ENCODE peak calls at places on chromosomes 3 and 15, in six cellular contexts. U is heart left ventricle, E is WERI-Rb-1, P is fibroblast of pulmonary artery, A is esophagus squamous epithelium, I is uterus. D is an unnamed sample.

GRCh38 chr3:126846316-126846715 is 136.6 kb upstream of the PLXNA1 start:
- DNase-seq in U (no peak), E (no peak), P (peak), A (no peak), I (no peak), D (peak)

GRCh38 chr15:74242296-74242929 is 6.3 kb downstream of the CCDC33 start:
- DNase-seq in U (peak), E (peak), P (peak), A (no peak), I (no peak), D (no peak)

GRCh38 chr3:59710556-59710953 is 660.7 kb upstream of the CFAP20DC start:
- DNase-seq in U (no peak), E (no peak), P (no peak), A (no peak), I (no peak), D (no peak)

GRCh38 chr3:131880948-131881347 is 153.9 kb downstream of the CPNE4 start:
- DNase-seq in U (no peak), E (no peak), P (no peak), A (no peak), I (no peak), D (no peak)

GRCh38 chr3:127894461-127894860 is 20.6 kb upstream of the KBTBD12 start:
- DNase-seq in U (no peak), E (no peak), P (no peak), A (no peak), I (no peak), D (no peak)

GRCh38 chr3:43161684-43162512 is 56.0 kb upstream of the POMGNT2 start:
- DNase-seq in U (no peak), E (no peak), P (peak), A (no peak), I (no peak), D (peak)

GRCh38 chr15:52760562-52760961 is 29.6 kb downstream of the ONECUT1 start:
- DNase-seq in U (no peak), E (no peak), P (no peak), A (no peak), I (no peak), D (no peak)

GRCh38 chr3:113629941-113630340 is 66.5 kb downstream of the USF3 start:
- DNase-seq in U (no peak), E (peak), P (no peak), A (no peak), I (no peak), D (no peak)

GRCh38 chr3:156681003-156681402 is 6.6 kb downstream of the TIPARP start:
- DNase-seq in U (peak), E (peak), P (peak), A (no peak), I (peak), D (peak)

GRCh38 chr3:31242561-31242960 is 290.2 kb upstream of the STT3B start:
- DNase-seq in U (no peak), E (no peak), P (no peak), A (no peak), I (no peak), D (no peak)

GRCh38 chr15:92391640-92392039 is 2.0 kb upstream of the ST8SIA2 start:
- DNase-seq in U (no peak), E (peak), P (peak), A (no peak), I (no peak), D (peak)

GRCh38 chr15:68885070-68885469 is 45.3 kb upstream of the SPESP1 start:
- DNase-seq in U (no peak), E (no peak), P (peak), A (no peak), I (no peak), D (peak)

GRCh38 chr15:93173369-93173768 is 84.4 kb upstream of the RGMA start:
- DNase-seq in U (no peak), E (no peak), P (peak), A (no peak), I (no peak), D (peak)

GRCh38 chr3:126858887-126859286 is 124.0 kb upstream of the PLXNA1 start:
- DNase-seq in U (no peak), E (no peak), P (peak), A (no peak), I (no peak), D (peak)

GRCh38 chr3:65535260-65535659 is 503.5 kb downstream of the MAGI1 start:
- DNase-seq in U (no peak), E (no peak), P (no peak), A (no peak), I (no peak), D (no peak)

GRCh38 chr15:43776101-43776717 is 557 bp downstream of the ELL3 start:
- DNase-seq in U (no peak), E (no peak), P (no peak), A (peak), I (peak), D (no peak)

GRCh38 chr3:43105224-43105596 is 669 bp downstream of the POMGNT2 start:
- DNase-seq in U (no peak), E (no peak), P (no peak), A (no peak), I (no peak), D (no peak)

GRCh38 chr15:63331456-63331855 is 50.2 kb downstream of the CA12 start:
- DNase-seq in U (no peak), E (no peak), P (no peak), A (no peak), I (no peak), D (no peak)

GRCh38 chr15:85412956-85413854 is 32.8 kb downstream of the AKAP13 start:
- DNase-seq in U (peak), E (no peak), P (peak), A (peak), I (peak), D (peak)

GRCh38 chr3:107992976-107993684 is 97.7 kb downstream of the CD47 start:
- DNase-seq in U (no peak), E (no peak), P (peak), A (no peak), I (no peak), D (no peak)

GRCh38 chr3:194384569-194385001 is 14.5 kb downstream of the GP5 start:
- DNase-seq in U (no peak), E (peak), P (no peak), A (no peak), I (no peak), D (no peak)

GRCh38 chr15:24848050-24848449 is 106.7 kb upstream of the SNRPN start:
- DNase-seq in U (peak), E (peak), P (peak), A (no peak), I (no peak), D (peak)

GRCh38 chr3:149197669-149198068 is 24.0 kb downstream of the CP start:
- DNase-seq in U (no peak), E (peak), P (no peak), A (no peak), I (no peak), D (no peak)

GRCh38 chr3:157045238-157045860 is 114.6 kb downstream of the CCNL1 start:
- DNase-seq in U (no peak), E (no peak), P (no peak), A (no peak), I (peak), D (peak)

GRCh38 chr3:103966749-103967148 is 1400.0 kb upstream of the ALCAM start:
- DNase-seq in U (no peak), E (no peak), P (no peak), A (no peak), I (no peak), D (no peak)

GRCh38 chr15:91039996-91040395 is 17.6 kb upstream of the VPS33B start:
- DNase-seq in U (no peak), E (no peak), P (no peak), A (no peak), I (no peak), D (no peak)

GRCh38 chr3:72818915-72819314 is 29.3 kb downstream of the SHQ1 start:
- DNase-seq in U (no peak), E (no peak), P (peak), A (no peak), I (no peak), D (peak)

GRCh38 chr3:36615861-36616260 is 148.5 kb downstream of the DCLK3 start:
- DNase-seq in U (no peak), E (no peak), P (no peak), A (no peak), I (no peak), D (no peak)
- H3K4me3 ChIP-seq in U (no peak), E (no peak), P (no peak), A (no peak), I (no peak), D (no peak)

GRCh38 chr15:50181983-50182232 is at the start of gene SLC27A2:
- DNase-seq in U (peak), E (peak), P (peak), A (no peak), I (no peak), D (peak)
- TF ChIP-seq CTCF in U (no peak), E (peak), P (no peak), A (peak), I (no peak), D (peak)

GRCh38 chr15:101242999-101243336 is 8.9 kb downstream of the CHSY1 start:
- DNase-seq in U (no peak), E (no peak), P (no peak), A (no peak), I (no peak), D (no peak)
- H3K4me3 ChIP-seq in U (no peak), E (no peak), P (no peak), A (no peak), I (no peak), D (no peak)

DNA sequence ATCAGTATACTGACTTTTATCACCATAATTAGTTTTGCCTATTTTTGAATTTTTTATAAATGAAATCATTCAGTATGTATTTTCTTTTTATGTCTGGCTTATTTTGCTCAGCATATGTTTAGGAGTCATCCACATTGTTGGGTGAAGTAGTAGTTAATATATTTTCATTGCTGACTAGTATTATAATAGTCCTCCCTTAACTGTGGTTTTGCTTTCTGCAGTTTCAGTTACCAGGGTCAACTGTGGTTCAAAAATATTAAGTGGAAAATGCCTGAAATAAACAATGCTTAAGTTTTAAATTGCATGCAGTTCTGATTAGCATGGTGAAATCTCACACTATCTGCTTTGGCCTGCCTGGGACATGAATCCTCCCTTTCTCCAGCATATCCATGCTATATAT is 39.5 kb upstream of the PRR23C start:
- DNase-seq in U (no peak), E (no peak), P (no peak), A (no peak), I (no peak), D (no peak)
- TF ChIP-seq CTCF in U (no peak), E (no peak), P (no peak), A (no peak), I (no peak), D (no peak)

GRCh38 chr15:89333959-89334509 is 590 bp downstream of the POLG start:
- DNase-seq in U (no peak), E (no peak), P (peak), A (no peak), I (no peak), D (no peak)

GRCh38 chr15:89330881-89331595 is 3.6 kb downstream of the POLG start:
- DNase-seq in U (no peak), E (no peak), P (no peak), A (no peak), I (no peak), D (no peak)

GRCh38 chr15:89334510-89335288 is at the start of gene POLG:
- DNase-seq in U (peak), E (peak), P (peak), A (peak), I (peak), D (peak)

GRCh38 chr15:89332446-89332845 is 2.2 kb downstream of the POLG start:
- DNase-seq in U (no peak), E (peak), P (peak), A (no peak), I (no peak), D (peak)

GRCh38 chr15:89333011-89333860 is 1.4 kb downstream of the POLG start:
- DNase-seq in U (no peak), E (no peak), P (no peak), A (no peak), I (no peak), D (no peak)
- H3K4me3 ChIP-seq in U (peak), E (peak), P (peak), A (peak), I (peak), D (peak)

DNA sequence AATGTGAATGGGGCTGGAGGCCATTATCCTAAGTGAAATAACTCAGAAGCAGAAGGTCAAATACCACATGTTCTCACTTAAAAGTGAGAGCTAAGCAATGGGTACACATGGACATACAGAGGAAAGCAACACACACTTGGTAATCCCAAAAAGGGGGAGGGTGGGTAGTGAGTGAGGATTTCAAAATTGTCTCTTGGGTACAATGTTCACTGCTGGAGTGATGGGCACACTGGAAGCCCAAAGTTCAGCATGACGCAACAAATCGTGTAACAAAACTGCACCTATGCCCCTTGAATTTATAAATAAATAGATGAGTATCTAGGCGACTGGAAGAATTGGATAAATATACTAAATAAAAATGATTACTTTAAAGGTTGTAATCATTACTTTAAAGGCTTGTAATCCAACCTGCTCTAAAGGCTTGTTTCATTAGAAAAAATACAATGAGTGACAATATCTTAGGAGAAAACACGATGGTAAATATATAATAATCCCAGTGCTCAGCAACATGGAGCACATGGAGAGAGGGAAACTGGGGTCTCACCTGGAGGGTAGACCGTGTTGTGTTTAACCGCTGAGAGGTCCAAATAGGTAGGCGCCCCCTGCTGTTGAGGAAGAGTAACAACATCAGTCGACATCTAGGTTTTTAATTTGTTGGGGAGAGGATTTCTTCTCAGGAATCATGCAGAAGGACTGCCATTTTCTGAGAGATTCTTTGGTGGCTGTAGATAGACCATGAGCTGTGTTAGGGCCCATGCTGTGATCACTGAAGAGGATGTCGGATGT is 78.5 kb upstream of the ROBO1 start:
- DNase-seq in U (no peak), E (peak), P (no peak), A (no peak), I (no peak), D (no peak)
- TF ChIP-seq CTCF in U (no peak), E (peak), P (peak), A (peak), I (no peak), D (peak)

DNA sequence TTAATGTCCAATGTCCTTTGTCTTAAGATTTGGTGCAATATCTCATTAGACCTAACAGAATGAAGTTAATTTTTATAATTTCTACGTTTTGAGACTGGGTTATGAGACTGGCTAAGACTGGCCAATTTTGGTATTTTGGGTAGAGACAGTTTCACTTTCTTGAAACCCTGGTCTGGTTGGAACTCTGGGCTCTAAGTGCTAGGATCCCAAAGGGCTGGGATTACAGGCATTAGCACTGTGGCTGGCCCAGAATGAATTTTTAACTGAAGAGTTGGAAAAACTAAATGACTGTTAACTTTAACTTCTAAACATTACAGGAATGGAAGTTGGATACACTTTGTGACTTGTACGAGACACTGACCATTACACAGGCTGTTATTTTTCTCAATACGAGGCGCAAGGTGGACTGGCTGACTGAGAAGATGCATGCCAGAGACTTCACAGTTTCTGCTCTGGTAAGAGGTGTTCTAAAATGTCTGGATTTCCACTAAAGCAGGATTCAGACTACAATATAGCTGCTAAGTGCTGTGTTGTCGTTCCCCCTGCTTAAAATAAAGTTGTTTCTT is 3.5 kb downstream of the EIF4A2 start:
- DNase-seq in U (no peak), E (no peak), P (no peak), A (no peak), I (no peak), D (peak)
- H3K4me3 ChIP-seq in U (peak), E (no peak), P (peak), A (peak), I (no peak), D (peak)

GRCh38 chr3:26015752-26016151 is 225.9 kb downstream of the OXSM start:
- DNase-seq in U (no peak), E (no peak), P (no peak), A (no peak), I (no peak), D (no peak)
- TF ChIP-seq CTCF in U (no peak), E (no peak), P (no peak), A (no peak), I (no peak), D (no peak)

DNA sequence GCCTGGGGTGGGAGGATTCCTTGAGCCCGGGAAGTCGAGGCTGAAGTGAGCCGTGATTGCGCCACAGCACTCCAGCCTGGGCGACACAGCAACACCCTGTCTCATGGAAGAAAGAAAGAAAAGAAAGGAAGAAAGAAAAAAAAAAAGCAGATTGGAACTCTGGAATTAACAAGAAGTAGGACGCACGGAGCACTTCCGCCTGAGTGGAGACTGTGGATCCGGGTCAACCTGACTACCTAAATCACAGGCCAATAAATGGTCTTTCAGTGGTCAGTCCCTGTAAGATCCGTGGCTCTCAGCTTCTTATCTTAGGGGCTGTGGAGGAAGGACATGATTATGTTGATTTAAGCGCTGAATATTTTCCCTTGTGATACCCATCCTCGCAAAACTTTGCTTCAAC is 2.4 kb upstream of the PPARG start:
- DNase-seq in U (no peak), E (no peak), P (no peak), A (no peak), I (no peak), D (no peak)
- H3K4me3 ChIP-seq in U (no peak), E (no peak), P (no peak), A (no peak), I (no peak), D (no peak)

D was measured in choroid plexus epithelial cell.